ENCODE peak calls at places on chromosomes 1 and 21, in four cellular contexts. One of them, this sample, is unnamed.
A peak's percentile ranks its signal among the peaks of the same experiment; 100 is the strongest.

GRCh38 chr1:160130486-160130885 is 14.9 kb downstream of the ATP1A2 start:
- DNase-seq in uterus: no peak
- DNase-seq in heart right ventricle: no peak
- DNase-seq in psoas muscle: peak; percentile 72
- DNase-seq in this sample: no peak

GRCh38 chr1:208135354-208135753 is 108.8 kb downstream of the PLXNA2 start:
- DNase-seq in psoas muscle: no peak
- DNase-seq in heart right ventricle: no peak
- DNase-seq in uterus: no peak
- DNase-seq in this sample: no peak

GRCh38 chr1:218658899-218659298 is 313.8 kb downstream of the TGFB2 start:
- DNase-seq in uterus: no peak
- DNase-seq in psoas muscle: no peak
- DNase-seq in heart right ventricle: no peak
- DNase-seq in this sample: no peak

GRCh38 chr21:32413697-32414578 is 1.4 kb downstream of the EVA1C start:
- DNase-seq in heart right ventricle: no peak
- DNase-seq in uterus: peak; percentile 74
- DNase-seq in psoas muscle: no peak
- DNase-seq in this sample: no peak

GRCh38 chr1:24640288-24640687 is 2.8 kb upstream of the SRRM1 start:
- DNase-seq in psoas muscle: no peak
- DNase-seq in heart right ventricle: no peak
- DNase-seq in uterus: peak; percentile 54
- DNase-seq in this sample: no peak

GRCh38 chr1:236394905-236395779 is 1.1 kb downstream of the EDARADD start:
- DNase-seq in heart right ventricle: peak; percentile 23
- DNase-seq in psoas muscle: no peak
- DNase-seq in uterus: no peak
- DNase-seq in this sample: peak; percentile 36

GRCh38 chr1:119009300-119009660 is 21.1 kb upstream of the TBX15 start:
- DNase-seq in psoas muscle: no peak
- DNase-seq in uterus: no peak
- DNase-seq in heart right ventricle: no peak
- DNase-seq in this sample: no peak

GRCh38 chr1:41511239-41511540 is 26.7 kb upstream of the EDN2 start:
- DNase-seq in psoas muscle: no peak
- DNase-seq in heart right ventricle: no peak
- DNase-seq in uterus: no peak
- DNase-seq in this sample: no peak

GRCh38 chr1:24762133-24762676 is 17.0 kb downstream of the CLIC4 start:
- DNase-seq in uterus: no peak
- DNase-seq in psoas muscle: no peak
- DNase-seq in heart right ventricle: no peak
- DNase-seq in this sample: no peak

GRCh38 chr1:110021285-110021684 is 13.1 kb upstream of the STRIP1 start:
- DNase-seq in uterus: no peak
- DNase-seq in psoas muscle: no peak
- DNase-seq in heart right ventricle: no peak
- DNase-seq in this sample: no peak

GRCh38 chr1:203695116-203695515 is 68.5 kb downstream of the ATP2B4 start:
- DNase-seq in psoas muscle: peak; percentile 60
- DNase-seq in uterus: no peak
- DNase-seq in heart right ventricle: no peak
- DNase-seq in this sample: no peak

GRCh38 chr21:44749116-44749758 is 37.9 kb upstream of the TSPEAR start:
- DNase-seq in uterus: no peak
- DNase-seq in heart right ventricle: no peak
- DNase-seq in psoas muscle: peak; percentile 41
- DNase-seq in this sample: no peak

GRCh38 chr1:204162498-204163074 is 3.6 kb downstream of the REN start:
- DNase-seq in psoas muscle: peak; percentile 89
- DNase-seq in uterus: peak; percentile 77
- DNase-seq in heart right ventricle: peak; percentile 81
- DNase-seq in this sample: peak; percentile 69

GRCh38 chr1:70311369-70311768 is 43.2 kb downstream of the ANKRD13C start:
- DNase-seq in uterus: no peak
- DNase-seq in heart right ventricle: no peak
- DNase-seq in psoas muscle: no peak
- DNase-seq in this sample: no peak

GRCh38 chr1:31221072-31221471 is 18.6 kb downstream of the NKAIN1 start:
- DNase-seq in psoas muscle: no peak
- DNase-seq in uterus: no peak
- DNase-seq in heart right ventricle: no peak
- DNase-seq in this sample: no peak

GRCh38 chr1:17309701-17310640 is 2.0 kb downstream of the PADI4 start:
- DNase-seq in heart right ventricle: no peak
- DNase-seq in uterus: no peak
- DNase-seq in psoas muscle: no peak
- DNase-seq in this sample: no peak

GRCh38 chr1:41712687-41713086 is 206.0 kb downstream of the HIVEP3 start:
- DNase-seq in psoas muscle: no peak
- DNase-seq in heart right ventricle: peak; percentile 60
- DNase-seq in uterus: no peak
- DNase-seq in this sample: no peak

GRCh38 chr1:171495444-171495843 is 10.1 kb downstream of the PRRC2C start:
- DNase-seq in uterus: no peak
- DNase-seq in psoas muscle: no peak
- DNase-seq in heart right ventricle: no peak
- DNase-seq in this sample: no peak

GRCh38 chr1:173868266-173869107 is at the start of gene ZBTB37:
- DNase-seq in heart right ventricle: peak; percentile 89
- DNase-seq in psoas muscle: peak; percentile 91
- DNase-seq in uterus: peak; percentile 81
- DNase-seq in this sample: peak; percentile 84

GRCh38 chr1:44784094-44785026 is 3.6 kb downstream of the BEST4 start:
- DNase-seq in psoas muscle: no peak
- DNase-seq in uterus: no peak
- DNase-seq in heart right ventricle: no peak
- DNase-seq in this sample: no peak

GRCh38 chr1:161162052-161162451 is 2.8 kb downstream of the USP21 start:
- DNase-seq in uterus: no peak
- DNase-seq in psoas muscle: no peak
- DNase-seq in heart right ventricle: no peak
- DNase-seq in this sample: no peak

DNA sequence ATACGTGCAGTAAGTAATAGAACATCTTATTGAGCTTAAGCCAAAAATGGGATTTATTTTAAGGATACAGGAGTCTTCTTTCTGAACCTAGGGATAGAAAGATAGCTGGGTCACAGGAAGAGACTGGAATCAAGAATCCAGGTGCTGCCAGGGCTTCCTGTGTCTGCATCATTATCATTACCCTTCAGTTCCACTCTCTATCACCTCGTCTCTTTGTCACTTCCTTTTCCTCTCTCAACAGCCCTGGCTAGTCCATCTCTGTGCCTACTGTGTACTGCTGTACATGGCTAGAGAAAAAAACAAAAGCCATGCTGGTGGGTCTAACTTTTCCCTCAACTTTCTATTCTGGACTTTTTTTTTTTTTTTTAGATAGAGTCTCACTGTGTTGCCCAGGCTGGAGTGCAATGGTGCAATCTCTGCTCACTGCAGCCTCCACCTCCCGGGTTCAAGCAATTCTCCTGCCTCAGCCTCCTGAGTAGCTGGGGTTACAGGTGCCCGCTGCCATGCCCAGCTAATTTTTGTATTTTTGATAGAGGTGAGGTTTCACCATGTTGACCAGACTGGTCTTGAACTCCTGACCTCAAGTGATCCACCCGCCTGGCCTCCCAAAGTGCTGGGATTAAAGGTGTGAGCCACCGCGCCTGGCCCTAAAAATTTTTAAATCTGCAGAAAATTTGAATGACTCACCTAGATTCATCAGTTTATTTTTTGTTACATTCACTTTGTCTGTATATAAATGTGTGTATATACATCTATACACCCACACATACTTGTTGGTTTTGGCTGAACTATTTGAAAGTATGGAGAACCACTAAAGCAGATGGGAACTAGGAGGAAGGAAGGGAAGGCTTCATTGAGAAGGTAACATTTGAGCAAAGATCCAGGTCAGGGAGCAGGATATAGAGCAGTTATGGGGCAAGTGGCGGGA is 31.9 kb downstream of the UBE4B start:
- DNase-seq in uterus: no peak
- DNase-seq in heart right ventricle: no peak
- DNase-seq in psoas muscle: no peak
- DNase-seq in this sample: peak; percentile 32
- H3K4me1 ChIP-seq in uterus: peaks cover 7% of the 10 kb centered on the region
- H3K4me1 ChIP-seq in heart right ventricle: peaks cover 57% of the 10 kb centered on the region
- H3K4me1 ChIP-seq in psoas muscle: peaks cover 48% of the 10 kb centered on the region
- H3K4me1 ChIP-seq in this sample: no peaks in the 10 kb centered on the region

DNA sequence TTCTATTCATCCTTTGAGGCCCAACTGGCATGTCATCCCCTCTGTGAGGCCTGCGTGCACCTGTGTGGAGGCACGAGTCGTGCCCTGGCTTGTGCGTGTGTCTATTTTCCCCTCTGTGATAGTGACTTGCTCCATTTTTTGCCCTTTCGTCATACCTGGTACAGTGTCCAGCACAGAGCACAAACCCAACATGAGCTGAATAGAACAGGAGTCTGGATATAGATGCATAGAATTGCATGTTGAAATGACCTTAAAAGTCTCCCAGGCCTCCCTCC is 32.5 kb downstream of the TNNT2 start:
- DNase-seq in uterus: no peak
- DNase-seq in psoas muscle: no peak
- DNase-seq in heart right ventricle: no peak
- DNase-seq in this sample: no peak
- H3K27ac ChIP-seq in uterus: no peak overlapping the region
- H3K27ac ChIP-seq in psoas muscle: no peak overlapping the region
- H3K27ac ChIP-seq in heart right ventricle: no peak overlapping the region
- H3K27ac ChIP-seq in this sample: no peak overlapping the region

DNA sequence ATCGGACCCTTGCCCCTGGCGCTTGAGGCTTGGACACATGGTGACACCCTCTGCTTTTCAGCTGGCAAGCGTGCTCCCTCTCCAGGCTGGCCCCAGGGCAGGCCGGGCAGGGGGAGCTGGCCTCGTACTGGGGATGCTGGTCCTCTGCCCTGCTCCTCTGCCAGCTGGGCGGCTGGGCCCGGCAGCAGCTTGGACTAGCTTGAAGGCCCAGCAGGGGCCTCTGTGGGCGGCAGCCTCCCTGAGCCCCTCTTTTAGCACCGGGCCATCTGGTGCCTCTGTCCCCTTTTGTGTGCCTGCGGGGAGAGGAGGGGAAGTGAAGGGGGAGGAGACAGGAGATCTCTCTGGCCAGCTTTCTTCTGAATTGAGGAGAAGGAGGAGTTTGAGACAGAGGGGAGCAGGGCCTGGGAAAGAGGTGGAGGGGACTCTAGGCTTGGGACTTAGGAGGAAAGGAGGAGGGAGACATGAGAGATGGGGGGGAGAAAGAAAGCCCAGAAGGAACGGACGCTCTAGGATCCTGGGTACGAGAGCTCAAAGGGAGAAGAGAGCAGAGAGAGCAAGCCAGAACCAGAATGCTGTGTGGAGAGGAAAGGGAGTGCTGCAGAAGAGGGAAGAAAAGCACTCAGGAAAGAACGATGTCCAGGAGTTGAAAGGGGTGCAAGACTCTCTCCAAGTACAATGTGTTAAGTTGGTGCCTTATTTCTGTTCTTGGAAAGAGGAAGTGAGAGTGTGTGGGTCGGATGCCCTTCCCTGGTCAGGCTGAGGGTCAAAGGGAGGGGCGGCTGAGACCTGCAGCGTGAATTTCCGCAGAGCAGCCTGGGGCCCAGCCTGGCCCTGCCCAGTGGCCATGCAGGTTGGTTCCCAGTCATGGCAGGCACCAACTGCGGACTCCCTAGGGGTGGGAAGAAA is 40.3 kb downstream of the IER5 start:
- DNase-seq in uterus: no peak
- DNase-seq in psoas muscle: no peak
- DNase-seq in heart right ventricle: no peak
- DNase-seq in this sample: no peak
- H3K4me1 ChIP-seq in uterus: no peaks in the 10 kb centered on the region
- H3K4me1 ChIP-seq in psoas muscle: peaks cover 6% of the 10 kb centered on the region
- H3K4me1 ChIP-seq in heart right ventricle: peaks cover 65% of the 10 kb centered on the region
- H3K4me1 ChIP-seq in this sample: peaks cover 1% of the 10 kb centered on the region

GRCh38 chr1:94925561-94926364 is 1.1 kb downstream of the CNN3 start:
- DNase-seq in heart right ventricle: peak; percentile 61
- DNase-seq in psoas muscle: peak; percentile 72
- DNase-seq in uterus: peak; percentile 89
- DNase-seq in this sample: peak; percentile 37

GRCh38 chr1:94927405-94928175 is 680 bp upstream of the CNN3 start:
- DNase-seq in uterus: peak; percentile 65
- DNase-seq in psoas muscle: no peak
- DNase-seq in heart right ventricle: no peak
- DNase-seq in this sample: peak; percentile 13

GRCh38 chr1:94926365-94926914 is 470 bp downstream of the CNN3 start:
- DNase-seq in uterus: peak; percentile 56
- DNase-seq in heart right ventricle: peak; percentile 75
- DNase-seq in psoas muscle: peak; percentile 69
- DNase-seq in this sample: peak; percentile 17

GRCh38 chr1:94928293-94928939 is 1.5 kb upstream of the CNN3 start:
- DNase-seq in heart right ventricle: no peak
- DNase-seq in psoas muscle: no peak
- DNase-seq in uterus: no peak
- DNase-seq in this sample: no peak

GRCh38 chr1:94926915-94927404 is at the start of gene CNN3:
- DNase-seq in uterus: peak; percentile 94
- DNase-seq in heart right ventricle: peak; percentile 94
- DNase-seq in psoas muscle: peak; percentile 91
- DNase-seq in this sample: peak; percentile 68
- H3K27ac ChIP-seq in uterus: peak within 1 kb of the TSS; percentile 98
- H3K27ac ChIP-seq in heart right ventricle: peak within 1 kb of the TSS; percentile 97
- H3K27ac ChIP-seq in psoas muscle: peak within 1 kb of the TSS; percentile 80
- H3K27ac ChIP-seq in this sample: no peak within 1 kb of the TSS

GRCh38 chr1:43537423-43538142 is 6.9 kb downstream of the PTPRF start:
- DNase-seq in psoas muscle: no peak
- DNase-seq in heart right ventricle: no peak
- DNase-seq in uterus: no peak
- DNase-seq in this sample: no peak
- H3K4me1 ChIP-seq in psoas muscle: no peaks in the 10 kb centered on the region
- H3K4me1 ChIP-seq in heart right ventricle: peaks cover 19% of the 10 kb centered on the region
- H3K4me1 ChIP-seq in uterus: peaks cover 1% of the 10 kb centered on the region
- H3K4me1 ChIP-seq in this sample: no peaks in the 10 kb centered on the region

GRCh38 chr1:180043785-180044184 is 89.2 kb downstream of the CEP350 start:
- DNase-seq in uterus: no peak
- DNase-seq in heart right ventricle: no peak
- DNase-seq in psoas muscle: no peak
- DNase-seq in this sample: no peak

GRCh38 chr1:180041587-180041986 is 87.0 kb downstream of the CEP350 start:
- DNase-seq in uterus: no peak
- DNase-seq in psoas muscle: no peak
- DNase-seq in heart right ventricle: no peak
- DNase-seq in this sample: no peak

GRCh38 chr1:180042994-180043622 is 88.5 kb downstream of the CEP350 start:
- DNase-seq in uterus: no peak
- DNase-seq in psoas muscle: no peak
- DNase-seq in heart right ventricle: no peak
- DNase-seq in this sample: no peak

DNA sequence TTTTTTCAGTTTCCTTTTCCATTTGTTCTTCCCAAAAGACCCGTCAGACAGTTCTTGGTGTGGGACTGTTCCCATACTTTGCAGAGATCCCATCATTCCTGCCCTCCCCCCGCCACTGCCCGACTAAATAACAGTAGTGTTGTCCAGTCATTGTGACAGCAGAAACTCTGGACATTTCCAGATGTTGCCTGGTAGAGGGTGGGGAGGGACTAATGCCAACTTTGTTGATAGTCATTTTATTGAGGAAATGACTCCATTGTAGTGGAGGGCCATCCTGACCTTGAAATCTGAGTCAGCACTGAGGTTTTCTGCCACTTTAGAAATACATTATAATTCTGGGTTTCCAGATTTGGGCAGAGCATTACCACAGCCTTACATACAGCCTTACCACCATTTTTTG is 85.4 kb downstream of the CEP350 start:
- DNase-seq in heart right ventricle: no peak
- DNase-seq in uterus: no peak
- DNase-seq in psoas muscle: no peak
- DNase-seq in this sample: no peak
- H3K27ac ChIP-seq in heart right ventricle: no peak overlapping the region
- H3K27ac ChIP-seq in uterus: no peak overlapping the region
- H3K27ac ChIP-seq in psoas muscle: no peak overlapping the region
- H3K27ac ChIP-seq in this sample: no peak overlapping the region

This sample was measured in CD4-positive, CD25-positive, alpha-beta regulatory T cell.